ENCODE peak calls at places on chromosome 1, in eight cellular contexts. T is fibroblast of lung, Z is IMR-90, D is mammary epithelial cell, W is HepG2, X is MM.1S, P is K562, Y is mesendoderm. F is an unnamed sample.
A peak's percentile ranks its signal among the peaks of the same experiment; 100 is the strongest.

GRCh38 chr1:46605242-46605641 is 1.2 kb upstream of the MKNK1 start:
- DNase-seq in W (no peak), T (no peak), Z (no peak), Y (no peak), X (no peak), P (no peak), D (no peak), F (no peak)

GRCh38 chr1:17516303-17517214 is 22.9 kb upstream of the ARHGEF10L start:
- DNase-seq in X (no peak), Y (peak; percentile 47), D (no peak), T (no peak), W (peak; percentile 85), Z (no peak), P (no peak), F (no peak)

GRCh38 chr1:161267332-161267731 is 8.8 kb downstream of the PCP4L1 start:
- DNase-seq in D (no peak), Z (no peak), X (no peak), W (no peak), P (no peak), T (no peak), Y (no peak), F (no peak)

GRCh38 chr1:153586347-153586746 is 20.7 kb upstream of the S100A2 start:
- DNase-seq in Z (no peak), T (no peak), Y (no peak), P (no peak), W (no peak), X (no peak), D (no peak), F (no peak)

GRCh38 chr1:54016343-54017282 is 1.4 kb downstream of the LDLRAD1 start:
- DNase-seq in P (no peak), Z (peak; percentile 20), Y (peak; percentile 87), T (no peak), W (peak; percentile 96), D (peak; percentile 80), X (no peak), F (no peak)

GRCh38 chr1:172533511-172534116 is 664 bp downstream of the SUCO start:
- DNase-seq in D (peak; percentile 47), Y (peak; percentile 59), Z (peak; percentile 36), X (peak; percentile 36), P (peak; percentile 64), W (peak; percentile 10), T (peak; percentile 50), F (peak; percentile 78)

GRCh38 chr1:207815913-207816312 is 64.1 kb downstream of the CD46 start:
- DNase-seq in W (no peak), D (peak; percentile 71), T (peak; percentile 56), P (no peak), Y (no peak), X (no peak), Z (peak; percentile 67), F (no peak)

GRCh38 chr1:179164494-179164893 is 65.0 kb downstream of the ABL2 start:
- DNase-seq in Y (peak; percentile 89), Z (peak; percentile 84), P (no peak), T (peak; percentile 91), D (peak; percentile 91), X (no peak), W (peak; percentile 45), F (peak; percentile 35)

GRCh38 chr1:201628490-201628889 is 89.6 kb downstream of the NAV1 start:
- DNase-seq in X (no peak), T (no peak), D (no peak), P (no peak), W (no peak), Y (no peak), Z (no peak), F (no peak)

GRCh38 chr1:42747125-42747524 is 7.1 kb upstream of the CLDN19 start:
- DNase-seq in Z (no peak), X (no peak), P (peak; percentile 55), W (no peak), D (no peak), T (no peak), Y (peak; percentile 57), F (peak; percentile 75)

GRCh38 chr1:209443975-209444651 is 139.4 kb upstream of the CAMK1G start:
- DNase-seq in Z (no peak), X (no peak), T (no peak), Y (no peak), P (no peak), W (no peak), D (peak; percentile 36), F (no peak)

GRCh38 chr1:20616468-20617156 is 16.6 kb upstream of the PINK1 start:
- DNase-seq in Z (peak; percentile 37), P (no peak), D (no peak), X (peak; percentile 39), W (no peak), Y (no peak), T (peak; percentile 20), F (peak; percentile 50)

GRCh38 chr1:171438441-171438840 is 46.9 kb upstream of the PRRC2C start:
- DNase-seq in X (no peak), Y (no peak), D (peak; percentile 95), W (no peak), T (peak; percentile 98), P (no peak), Z (peak; percentile 98), F (no peak)

GRCh38 chr1:180154003-180154324 is 705 bp upstream of the QSOX1 start:
- DNase-seq in D (no peak), Z (no peak), P (no peak), W (no peak), T (no peak), X (peak; percentile 13), Y (no peak), F (peak; percentile 44)

GRCh38 chr1:16425125-16426025 is 11.8 kb downstream of the SPATA21 start:
- DNase-seq in X (no peak), P (peak; percentile 8), D (no peak), T (no peak), Z (no peak), W (peak; percentile 31), Y (no peak), F (no peak)
- H3K4me2 ChIP-seq in X (no peak overlapping the region), P (no peak overlapping the region), D (no peak overlapping the region), T (no peak overlapping the region), Z (no peak overlapping the region), W (peak overlapping the region; percentile 82), Y (no peak overlapping the region), F (no peak overlapping the region)

DNA sequence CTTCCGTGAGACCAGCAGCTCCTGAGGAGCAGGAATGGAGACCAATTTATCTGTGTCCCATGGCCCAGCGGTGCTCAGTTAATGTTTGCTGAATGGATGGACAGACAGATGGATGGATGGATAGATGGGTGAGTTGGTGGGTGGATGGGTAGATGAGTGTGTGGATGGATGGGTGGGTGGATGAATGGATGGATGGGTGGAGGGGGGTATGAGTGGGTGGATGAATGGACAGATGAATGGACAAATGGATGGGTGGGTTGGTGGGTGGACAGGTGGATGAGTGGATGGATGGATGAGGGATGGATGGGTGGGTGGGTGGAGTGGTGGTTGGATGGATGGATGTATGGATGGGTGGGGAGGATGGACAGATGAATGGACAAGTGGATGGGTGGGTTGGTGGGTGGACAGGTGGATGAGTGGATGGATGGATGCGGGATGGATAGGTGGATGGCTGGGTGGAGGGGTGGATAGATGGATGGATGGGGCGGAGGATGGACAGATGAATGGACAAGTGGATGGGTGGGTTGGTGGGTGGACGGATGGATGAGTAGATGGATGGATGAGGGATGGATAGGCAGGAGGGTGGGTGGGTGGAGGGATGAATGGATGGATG is 13.4 kb downstream of the EPHA2 start:
- DNase-seq in W (no peak), D (no peak), Y (no peak), Z (no peak), T (no peak), P (no peak), X (no peak), F (no peak)
- H3K4me1 ChIP-seq in W (peaks cover 79% of the 10 kb centered on the region), D (peaks cover 95% of the 10 kb centered on the region), Y (peaks cover 52% of the 10 kb centered on the region), Z (peaks cover 64% of the 10 kb centered on the region), T (peaks cover 53% of the 10 kb centered on the region), P (peaks cover 87% of the 10 kb centered on the region), X (no peaks in the 10 kb centered on the region), F (no peaks in the 10 kb centered on the region)

GRCh38 chr1:13494712-13495111 is 19.1 kb downstream of the LRRC38 start:
- DNase-seq in W (no peak), P (no peak), T (no peak), D (no peak), X (no peak), Z (no peak), Y (no peak), F (no peak)
- H3K4me2 ChIP-seq in W (no peak overlapping the region), P (no peak overlapping the region), T (no peak overlapping the region), D (no peak overlapping the region), X (no peak overlapping the region), Z (no peak overlapping the region), Y (no peak overlapping the region), F (no peak overlapping the region)

GRCh38 chr1:9817734-9818133 is 6.0 kb downstream of the CLSTN1 start:
- DNase-seq in P (no peak), Y (no peak), T (no peak), Z (no peak), D (no peak), W (no peak), X (no peak), F (no peak)
- H3K4me1 ChIP-seq in P (peaks cover 1% of the 10 kb centered on the region), Y (no peaks in the 10 kb centered on the region), T (no peaks in the 10 kb centered on the region), Z (peaks cover 4% of the 10 kb centered on the region), D (no peaks in the 10 kb centered on the region), W (peaks cover 74% of the 10 kb centered on the region), X (peaks cover 10% of the 10 kb centered on the region), F (peaks cover 66% of the 10 kb centered on the region)

DNA sequence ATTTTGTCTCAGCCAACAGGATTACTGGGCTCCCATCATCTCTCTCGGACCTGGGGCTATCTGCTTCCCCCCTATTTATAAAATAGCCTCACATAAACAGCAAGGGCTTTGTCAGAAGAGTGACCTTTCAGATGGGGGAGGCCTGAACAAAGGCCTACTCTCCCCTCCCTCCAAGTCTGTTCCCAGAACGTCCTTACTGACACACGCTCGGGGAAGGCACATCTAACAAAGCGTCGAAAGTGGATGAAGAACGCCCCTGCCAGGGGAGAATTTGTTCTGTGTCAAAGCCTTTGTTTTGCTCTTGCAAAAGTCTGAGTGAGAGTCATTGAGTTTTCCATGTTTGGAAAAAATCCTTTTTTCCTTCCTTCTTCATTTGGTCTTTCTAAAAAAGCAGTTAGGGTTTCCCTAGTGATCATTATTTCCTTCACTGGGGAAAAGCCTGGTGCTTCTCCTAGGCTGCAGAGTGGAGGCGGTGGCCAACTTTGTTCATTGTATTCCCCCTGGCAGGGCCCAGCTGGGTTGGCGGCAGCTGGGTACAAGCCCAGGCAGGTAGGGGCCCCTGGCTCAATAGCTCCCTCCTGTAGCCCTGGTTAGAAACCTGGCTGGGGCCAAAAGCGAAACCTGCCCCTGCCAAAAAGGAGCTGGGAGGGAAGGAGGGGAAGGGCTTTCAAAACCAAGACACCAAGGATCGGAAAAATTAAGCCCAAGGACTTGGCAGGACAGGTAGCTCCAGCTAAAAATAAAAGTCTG is 81.1 kb downstream of the ITPKB start:
- DNase-seq in W (no peak), Z (no peak), X (peak; percentile 39), D (peak; percentile 91), T (no peak), P (no peak), Y (no peak), F (no peak)
- H3K4me2 ChIP-seq in W (no peak overlapping the region), Z (no peak overlapping the region), X (peak overlapping the region; percentile 95), D (peak overlapping the region; percentile 65), T (no peak overlapping the region), P (no peak overlapping the region), Y (no peak overlapping the region), F (no peak overlapping the region)

GRCh38 chr1:116775116-116775752 is 21.0 kb downstream of the CD2 start:
- DNase-seq in T (no peak), Z (no peak), X (no peak), P (no peak), Y (no peak), D (no peak), W (no peak), F (no peak)
- H3K4me1 ChIP-seq in T (no peaks in the 10 kb centered on the region), Z (no peaks in the 10 kb centered on the region), X (peaks cover 14% of the 10 kb centered on the region), P (peaks cover 2% of the 10 kb centered on the region), Y (no peaks in the 10 kb centered on the region), D (peaks cover 12% of the 10 kb centered on the region), W (peaks cover 18% of the 10 kb centered on the region), F (no peaks in the 10 kb centered on the region)

F was measured in Karpas-422.